ENCODE peak calls at places on chromosome 7, in five cellular contexts. T is upper lobe of left lung, F is GM10248, W is astrocyte of the spinal cord, R is foreskin keratinocyte. E is an unnamed sample.

GRCh38 chr7:13197501-13197900 is 510.1 kb downstream of the ARL4A start:
- DNase-seq in T (no peak), F (no peak), W (peak), R (no peak), E (no peak)

GRCh38 chr7:3119963-3120362 is 76.3 kb upstream of the CARD11 start:
- DNase-seq in T (no peak), F (no peak), W (no peak), R (no peak), E (no peak)

GRCh38 chr7:53151496-53151895 is 116.1 kb downstream of the POM121L12 start:
- DNase-seq in T (no peak), F (no peak), W (no peak), R (no peak), E (no peak)

GRCh38 chr7:2518737-2519118 is 846 bp upstream of the LFNG start:
- DNase-seq in T (no peak), F (no peak), W (no peak), R (no peak), E (no peak)

GRCh38 chr7:152106990-152107389 is 81.5 kb downstream of the GALNT11 start:
- DNase-seq in T (no peak), F (no peak), W (no peak), R (no peak), E (no peak)

GRCh38 chr7:136133491-136133990 is 156.4 kb upstream of the MTPN start:
- DNase-seq in T (no peak), F (no peak), W (peak), R (no peak), E (peak)

GRCh38 chr7:24827589-24827988 is 70.3 kb upstream of the GSDME start:
- DNase-seq in T (no peak), F (no peak), W (peak), R (no peak), E (no peak)

GRCh38 chr7:1422512-1423265 is 36.6 kb downstream of the MICALL2 start:
- DNase-seq in T (no peak), F (no peak), W (no peak), R (no peak), E (no peak)

GRCh38 chr7:93029056-93029455 is 88.7 kb downstream of the SAMD9 start:
- DNase-seq in T (no peak), F (no peak), W (no peak), R (peak), E (no peak)

GRCh38 chr7:133987582-133987981 is 139.6 kb upstream of the LRGUK start:
- DNase-seq in T (no peak), F (no peak), W (no peak), R (no peak), E (no peak)

GRCh38 chr7:128938524-128939074 is 872 bp downstream of the IRF5 start:
- DNase-seq in T (no peak), F (no peak), W (no peak), R (no peak), E (peak)

GRCh38 chr7:75688200-75689136 is 50.3 kb downstream of the HIP1 start:
- DNase-seq in T (no peak), F (peak), W (no peak), R (no peak), E (no peak)

GRCh38 chr7:45715471-45716352 is 141.5 kb downstream of the ADCY1 start:
- DNase-seq in T (no peak), F (no peak), W (no peak), R (no peak), E (no peak)

GRCh38 chr7:5302577-5302976 is 19.8 kb downstream of the SLC29A4 start:
- DNase-seq in T (no peak), F (no peak), W (no peak), R (no peak), E (no peak)

GRCh38 chr7:22647451-22648257 is 79.3 kb upstream of the IL6 start:
- DNase-seq in T (no peak), F (no peak), W (peak), R (peak), E (no peak)

GRCh38 chr7:121330053-121330833 is 1.4 kb downstream of the WNT16 start:
- DNase-seq in T (no peak), F (peak), W (peak), R (no peak), E (no peak)

GRCh38 chr7:100016209-100016901 is 959 bp downstream of the ZKSCAN1 start:
- DNase-seq in T (no peak), F (no peak), W (peak), R (no peak), E (no peak)

GRCh38 chr7:155353256-155353897 is 55.7 kb downstream of the INSIG1 start:
- DNase-seq in T (no peak), F (no peak), W (no peak), R (no peak), E (no peak)

GRCh38 chr7:54080971-54081370 is 461.2 kb upstream of the VSTM2A start:
- DNase-seq in T (no peak), F (no peak), W (no peak), R (no peak), E (no peak)

GRCh38 chr7:68967598-68967997 is 630.7 kb upstream of the AUTS2 start:
- DNase-seq in T (no peak), F (no peak), W (no peak), R (no peak), E (no peak)

GRCh38 chr7:139600306-139600705 is 76.8 kb downstream of the CLEC2L start:
- DNase-seq in T (no peak), F (no peak), W (no peak), R (no peak), E (no peak)

GRCh38 chr7:157689269-157690057 is 352.7 kb downstream of the DNAJB6 start:
- DNase-seq in T (no peak), F (no peak), W (no peak), R (no peak), E (no peak)

GRCh38 chr7:30032310-30033125 is 4.3 kb downstream of the PLEKHA8 start:
- DNase-seq in T (no peak), F (no peak), W (peak), R (no peak), E (no peak)

GRCh38 chr7:10022957-10023356 is 950.7 kb upstream of the PHF14 start:
- DNase-seq in T (peak), F (no peak), W (peak), R (peak), E (no peak)

GRCh38 chr7:69992938-69993337 is 394.7 kb downstream of the AUTS2 start:
- DNase-seq in T (no peak), F (no peak), W (no peak), R (no peak), E (no peak)

GRCh38 chr7:2635810-2636701 is 4.3 kb downstream of the TTYH3 start:
- DNase-seq in T (no peak), F (no peak), W (no peak), R (no peak), E (no peak)

GRCh38 chr7:1746491-1746975 is 76.5 kb downstream of the ELFN1 start:
- DNase-seq in T (no peak), F (no peak), W (no peak), R (no peak), E (no peak)

GRCh38 chr7:80981405-80981804 is 62.6 kb upstream of the SEMA3C start:
- DNase-seq in T (no peak), F (no peak), W (no peak), R (no peak), E (no peak)

GRCh38 chr7:106870983-106871410 is 5.9 kb downstream of the PIK3CG start:
- DNase-seq in T (no peak), F (peak), W (peak), R (no peak), E (no peak)

GRCh38 chr7:5373300-5373699 is 50.3 kb downstream of the TNRC18 start:
- DNase-seq in T (no peak), F (no peak), W (no peak), R (no peak), E (no peak)

GRCh38 chr7:44964831-44965440 is 13.9 kb downstream of the MYO1G start:
- DNase-seq in T (no peak), F (no peak), W (no peak), R (no peak), E (no peak)

GRCh38 chr7:29371472-29371871 is 176.9 kb downstream of the CHN2 start:
- DNase-seq in T (no peak), F (no peak), W (no peak), R (no peak), E (no peak)

GRCh38 chr7:140923358-140924006 is 1.2 kb downstream of the BRAF start:
- DNase-seq in T (no peak), F (no peak), W (peak), R (no peak), E (no peak)

GRCh38 chr7:39260279-39260844 is 282.7 kb downstream of the POU6F2 start:
- DNase-seq in T (no peak), F (no peak), W (no peak), R (no peak), E (no peak)

GRCh38 chr7:96152706-96153105 is 169.2 kb downstream of the SLC25A13 start:
- DNase-seq in T (no peak), F (no peak), W (no peak), R (no peak), E (no peak)

GRCh38 chr7:36639826-36640225 is 84.5 kb downstream of the AOAH start:
- DNase-seq in T (peak), F (no peak), W (no peak), R (no peak), E (no peak)

GRCh38 chr7:36638586-36639265 is 85.6 kb downstream of the AOAH start:
- DNase-seq in T (no peak), F (no peak), W (no peak), R (no peak), E (no peak)

GRCh38 chr7:36642010-36642409 is 82.3 kb downstream of the AOAH start:
- DNase-seq in T (no peak), F (no peak), W (no peak), R (no peak), E (no peak)

GRCh38 chr7:36642414-36642813 is 81.9 kb downstream of the AOAH start:
- DNase-seq in T (no peak), F (no peak), W (no peak), R (no peak), E (no peak)

DNA sequence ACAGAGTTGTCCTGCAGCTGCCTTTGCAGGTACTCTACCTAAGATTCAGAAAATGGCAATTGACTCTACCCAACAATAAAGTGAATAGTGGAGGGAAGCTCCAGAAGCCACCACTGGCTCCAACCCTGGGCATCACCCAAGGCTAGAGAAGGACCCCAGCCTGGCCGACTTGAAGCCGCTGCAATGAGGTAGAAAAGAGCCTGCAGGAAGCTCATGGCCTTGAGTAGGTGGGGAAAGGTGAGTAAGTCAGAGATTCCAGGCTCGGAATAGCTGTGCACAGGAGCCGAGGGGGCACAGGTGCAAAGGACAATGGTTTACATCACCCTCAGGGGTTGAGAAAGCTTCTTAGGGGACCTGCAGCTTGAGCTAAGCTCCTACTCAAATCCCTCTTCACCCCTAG is 83.6 kb downstream of the AOAH start:
- DNase-seq in T (no peak), F (no peak), W (no peak), R (no peak), E (no peak)
- TF ChIP-seq CTCF in T (no peak), F (no peak), W (no peak), R (no peak), E (no peak)

DNA sequence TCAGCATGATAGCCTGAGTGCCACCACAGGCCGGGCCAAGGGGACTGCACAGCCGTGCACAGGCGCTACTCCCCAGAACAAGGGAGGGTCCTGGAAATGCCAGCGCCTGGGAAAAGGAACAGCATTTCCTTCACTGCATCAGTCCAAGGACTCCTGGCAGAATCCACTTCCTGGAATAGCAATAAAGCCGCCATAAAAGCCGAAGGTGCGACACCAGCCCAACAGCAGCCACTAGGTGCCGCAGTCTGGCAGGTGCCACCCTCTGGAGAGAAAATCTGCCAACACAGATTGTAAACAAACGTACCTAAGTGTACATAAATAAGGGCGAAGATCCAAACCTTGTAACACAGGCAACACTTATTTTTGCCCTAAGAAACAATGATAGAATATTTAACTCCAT is 22.3 kb downstream of the VOPP1 start:
- DNase-seq in T (no peak), F (no peak), W (no peak), R (no peak), E (no peak)
- TF ChIP-seq CTCF in T (peak), F (peak), W (no peak), R (peak), E (no peak)

GRCh38 chr7:32905175-32905662 is 13.7 kb upstream of the KBTBD2 start:
- DNase-seq in T (peak), F (peak), W (peak), R (peak), E (peak)
- TF ChIP-seq CTCF in T (no peak), F (no peak), W (peak), R (peak), E (no peak)

GRCh38 chr7:16958724-16959123 is 76.9 kb upstream of the AGR3 start:
- DNase-seq in T (no peak), F (no peak), W (no peak), R (no peak), E (no peak)

GRCh38 chr7:16951483-16952080 is 69.8 kb upstream of the AGR3 start:
- DNase-seq in T (no peak), F (no peak), W (peak), R (no peak), E (no peak)

DNA sequence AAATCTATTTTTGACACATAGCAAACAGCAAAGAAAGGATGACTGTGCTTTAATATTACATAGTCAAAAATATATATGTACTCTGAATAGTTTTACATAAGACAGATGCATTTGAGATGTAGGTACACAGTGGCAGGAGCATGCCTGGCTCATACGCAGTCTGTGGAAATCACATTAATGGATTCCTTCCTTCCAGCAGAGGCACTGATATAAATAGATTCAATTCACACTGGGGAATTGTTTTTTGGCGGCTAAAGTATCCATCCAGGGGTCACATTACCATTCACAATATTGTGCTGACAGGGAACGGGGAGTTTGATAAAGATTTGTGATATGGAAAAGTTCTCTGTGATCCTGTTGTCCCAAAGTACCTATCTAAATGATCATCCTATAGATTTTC is 72.5 kb upstream of the AGR3 start:
- DNase-seq in T (no peak), F (no peak), W (no peak), R (no peak), E (no peak)
- TF ChIP-seq CTCF in T (no peak), F (no peak), W (no peak), R (no peak), E (no peak)

DNA sequence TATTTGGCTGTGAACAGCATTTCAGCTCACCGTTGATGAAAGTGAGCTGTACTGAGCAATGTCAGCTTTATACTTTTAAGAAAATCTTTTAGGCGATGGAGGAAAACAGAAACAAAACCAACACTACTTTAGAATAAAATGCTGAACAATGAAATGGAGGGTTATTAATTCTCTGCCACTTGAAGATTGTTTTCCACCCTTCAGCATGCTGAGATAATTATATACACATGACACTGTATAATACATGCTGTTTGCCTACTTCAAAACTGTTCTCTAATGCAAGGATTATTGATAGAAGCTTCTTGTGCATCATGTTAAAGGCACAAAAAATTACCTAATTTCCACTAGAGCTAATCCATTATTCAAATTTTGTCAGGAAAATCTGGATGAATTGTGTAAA is 66.8 kb downstream of the CACNA2D1 start:
- DNase-seq in T (no peak), F (no peak), W (no peak), R (no peak), E (no peak)
- TF ChIP-seq CTCF in T (no peak), F (no peak), W (no peak), R (no peak), E (no peak)

DNA sequence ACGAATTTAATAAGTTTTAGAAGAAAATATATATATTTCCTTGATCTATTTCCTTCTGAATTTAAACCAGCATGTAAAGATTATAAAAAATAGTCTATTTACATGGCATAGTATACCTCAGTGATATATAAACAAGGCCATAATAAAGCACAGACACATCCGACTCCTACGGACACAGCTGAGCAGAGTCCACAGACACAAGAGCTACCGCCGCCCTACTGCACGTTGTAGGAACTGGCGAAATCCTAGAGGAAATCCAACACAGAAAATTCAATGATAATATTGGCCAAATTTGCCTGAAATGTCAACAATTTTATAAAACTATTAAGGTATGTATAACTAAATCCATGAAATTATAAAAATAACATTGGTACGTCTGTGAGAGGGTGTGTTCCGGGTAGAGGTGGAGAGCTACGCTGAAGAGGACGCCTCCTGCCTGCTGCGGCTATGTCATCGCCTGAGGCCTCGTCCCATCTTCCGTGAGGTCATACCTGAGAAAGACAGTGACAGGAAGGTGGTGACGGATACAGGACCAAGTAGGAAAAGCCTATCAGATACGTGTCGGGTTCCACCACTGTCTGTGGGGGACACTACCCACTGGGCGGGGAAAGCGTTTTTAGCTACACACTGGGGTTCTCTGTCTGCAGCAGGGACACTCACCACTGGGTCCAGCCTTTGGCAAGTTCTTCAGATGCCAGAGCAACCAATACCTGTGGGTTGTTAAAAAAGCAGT is 29.3 kb upstream of the NCAPG2 start:
- DNase-seq in T (no peak), F (no peak), W (no peak), R (no peak), E (no peak)
- TF ChIP-seq CTCF in T (no peak), F (no peak), W (no peak), R (peak), E (no peak)

DNA sequence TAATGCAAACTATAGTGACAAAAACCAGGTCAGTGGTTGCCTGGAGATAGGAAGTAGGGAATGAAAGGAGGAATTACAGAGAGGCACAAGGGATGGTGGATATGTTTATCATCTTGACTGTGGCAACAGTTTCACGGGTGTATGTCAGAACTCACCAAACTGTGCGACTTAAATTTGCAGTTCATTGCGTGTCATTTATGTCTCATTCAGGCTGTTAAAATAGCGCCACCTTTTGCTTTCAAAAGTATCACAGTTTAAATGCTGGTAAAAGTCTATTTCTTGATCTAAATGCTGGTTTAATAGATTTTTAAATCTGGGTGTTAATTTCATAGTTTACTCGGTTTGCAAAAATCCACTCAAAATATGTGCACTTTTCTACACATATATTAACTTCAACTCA is 51.0 kb downstream of the PTTG1IP2 start:
- DNase-seq in T (no peak), F (no peak), W (no peak), R (no peak), E (no peak)
- TF ChIP-seq CTCF in T (peak), F (no peak), W (peak), R (peak), E (peak)

DNA sequence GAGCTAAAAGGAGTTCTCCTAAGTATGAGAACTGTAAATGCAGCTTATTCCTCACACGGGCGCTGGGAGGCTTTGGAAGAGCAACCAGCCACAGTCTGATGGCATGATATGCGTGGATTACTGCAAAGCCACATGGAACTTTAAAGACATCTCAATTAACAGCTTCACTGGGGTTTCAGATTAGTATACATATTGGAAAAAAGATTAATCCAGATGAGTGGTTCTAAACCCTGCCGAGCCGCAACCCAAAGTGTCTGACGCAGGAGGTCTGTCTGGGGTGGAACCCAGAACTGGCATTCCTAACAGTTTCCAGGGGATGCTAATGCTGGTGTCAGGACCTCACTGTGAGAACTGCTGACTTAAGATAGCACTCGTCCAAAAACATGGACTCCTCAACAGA is 16.1 kb downstream of the TNS3 start:
- DNase-seq in T (no peak), F (no peak), W (no peak), R (no peak), E (no peak)
- TF ChIP-seq CTCF in T (no peak), F (no peak), W (no peak), R (no peak), E (no peak)